ENCODE peak calls at places on chromosomes 7 and 10, in seven cellular contexts. N is prostate gland; J is posterior cingulate gyrus; L is left ventricle myocardium inferior; P is WTC11; H is hypothalamus; C is activated CD4-positive, CD25-positive, alpha-beta regulatory T cell. M is an unnamed sample.

GRCh38 chr7:131934452-131934851 is 378.0 kb upstream of the PODXL start:
- DNase-seq in N (peak), J (no peak), L (no peak), P (no peak), H (no peak), C (no peak), M (no peak)

GRCh38 chr10:110764793-110765512 is 106.8 kb upstream of the PDCD4 start:
- DNase-seq in N (no peak), J (no peak), L (no peak), P (no peak), H (no peak), C (no peak), M (no peak)

GRCh38 chr7:96663457-96663856 is 46.2 kb downstream of the SEM1 start:
- DNase-seq in N (no peak), J (no peak), L (no peak), P (no peak), H (no peak), C (no peak), M (no peak)

GRCh38 chr10:89207801-89208551 is 859 bp upstream of the CH25H start:
- DNase-seq in N (peak), J (peak), L (peak), P (peak), H (no peak), C (no peak), M (peak)

GRCh38 chr7:103966593-103967277 is 22.7 kb downstream of the RELN start:
- DNase-seq in N (no peak), J (no peak), L (no peak), P (no peak), H (no peak), C (no peak), M (no peak)

GRCh38 chr10:43105119-43105792 is 28.4 kb downstream of the RET start:
- DNase-seq in N (peak), J (peak), L (peak), P (peak), H (peak), C (peak), M (peak)

GRCh38 chr10:27372095-27372494 is 131.5 kb upstream of the ACBD5 start:
- DNase-seq in N (no peak), J (no peak), L (no peak), P (no peak), H (no peak), C (no peak), M (no peak)

GRCh38 chr10:124725171-124725631 is 19.0 kb downstream of the FAM53B start:
- DNase-seq in N (no peak), J (peak), L (no peak), P (no peak), H (no peak), C (no peak), M (no peak)

GRCh38 chr10:16509996-16510395 is 11.7 kb downstream of the C1QL3 start:
- DNase-seq in N (no peak), J (no peak), L (no peak), P (no peak), H (no peak), C (no peak), M (no peak)

GRCh38 chr10:104980401-104980800 is 339.3 kb downstream of the SORCS3 start:
- DNase-seq in N (no peak), J (no peak), L (no peak), P (no peak), H (no peak), C (no peak), M (no peak)

GRCh38 chr7:8190121-8190895 is 71.7 kb downstream of the ICA1 start:
- DNase-seq in N (peak), J (peak), L (no peak), P (peak), H (no peak), C (peak), M (no peak)

GRCh38 chr7:122887198-122887597 is 938 bp upstream of the CADPS2 start:
- DNase-seq in N (peak), J (peak), L (peak), P (peak), H (peak), C (no peak), M (peak)

GRCh38 chr7:103702454-103702853 is 256.4 kb upstream of the SLC26A5 start:
- DNase-seq in N (no peak), J (no peak), L (no peak), P (no peak), H (no peak), C (no peak), M (no peak)

GRCh38 chr10:26540601-26541000 is 102.5 kb downstream of the APBB1IP start:
- DNase-seq in N (no peak), J (no peak), L (no peak), P (no peak), H (no peak), C (no peak), M (no peak)

GRCh38 chr7:46932656-46933424 is 649.1 kb downstream of the TNS3 start:
- DNase-seq in N (peak), J (no peak), L (no peak), P (no peak), H (no peak), C (no peak), M (no peak)

M was measured in cardiac septum.